ENCODE peak calls at places on chromosomes 13 and 19, in six cellular contexts. S is IMR-90, Z is neuronal stem cell, N is mesenchymal stem cell, W is H1, T is trophoblast cell. K is an unnamed sample.
A peak's percentile ranks its signal among the peaks of the same experiment; 100 is the strongest.

GRCh38 chr13:42487221-42487620 is 86.7 kb upstream of the TNFSF11 start:
- DNase-seq in N (no peak), Z (no peak), S (peak; percentile 21), T (no peak), W (no peak), K (no peak)

GRCh38 chr13:111005808-111006494 is 91.1 kb upstream of the ANKRD10 start:
- DNase-seq in Z (no peak), S (peak; percentile 43), W (no peak), N (no peak), T (no peak), K (no peak)

GRCh38 chr13:97125810-97126738 is 96.1 kb upstream of the MBNL2 start:
- DNase-seq in T (no peak), N (no peak), W (no peak), Z (no peak), S (peak; percentile 39), K (no peak)

GRCh38 chr19:57850553-57851017 is 926 bp downstream of the ZNF587 start:
- DNase-seq in T (peak; percentile 82), S (peak; percentile 31), N (peak; percentile 67), Z (peak; percentile 9), W (no peak), K (peak; percentile 52)

GRCh38 chr19:48933382-48933932 is at the start of gene DHDH:
- DNase-seq in N (peak; percentile 72), T (peak; percentile 98), W (peak; percentile 92), S (peak; percentile 42), Z (peak; percentile 80), K (peak; percentile 97)

GRCh38 chr13:102680842-102681725 is 13.8 kb downstream of the METTL21C start:
- DNase-seq in N (no peak), Z (no peak), S (peak; percentile 30), W (no peak), T (peak; percentile 37), K (no peak)

GRCh38 chr13:112703935-112704633 is 14.2 kb downstream of the ATP11A start:
- DNase-seq in W (no peak), S (no peak), Z (no peak), T (no peak), N (no peak), K (no peak)

GRCh38 chr13:64925284-64925683 is 2304.9 kb downstream of the PCDH9 start:
- DNase-seq in N (peak; percentile 27), W (peak; percentile 9), T (peak; percentile 17), Z (peak; percentile 18), S (peak; percentile 19), K (peak; percentile 75)

GRCh38 chr19:14544977-14545715 is 15.8 kb downstream of the TECR start:
- DNase-seq in T (no peak), N (no peak), S (no peak), Z (no peak), W (no peak), K (no peak)

GRCh38 chr13:79485451-79485850 is 4.5 kb downstream of the NDFIP2 start:
- DNase-seq in N (no peak), S (no peak), W (no peak), T (peak; percentile 64), Z (no peak), K (no peak)

GRCh38 chr19:21028969-21029268 is 8.5 kb downstream of the ZNF430 start:
- DNase-seq in N (no peak), Z (no peak), S (no peak), T (no peak), W (no peak), K (no peak)

GRCh38 chr19:52741951-52742485 is 7.2 kb upstream of the ZNF611 start:
- DNase-seq in T (peak; percentile 87), N (no peak), S (no peak), W (no peak), Z (no peak), K (no peak)

GRCh38 chr13:112990783-112991182 is 21.8 kb downstream of the MCF2L start:
- DNase-seq in Z (no peak), T (peak; percentile 96), W (no peak), N (no peak), S (no peak), K (peak; percentile 79)

GRCh38 chr13:111115841-111116500 is 861 bp downstream of the ARHGEF7 start:
- DNase-seq in S (peak; percentile 87), W (no peak), T (peak; percentile 76), Z (peak; percentile 32), N (peak; percentile 94), K (no peak)

GRCh38 chr13:113044431-113045114 is 61.0 kb upstream of the F7 start:
- DNase-seq in N (no peak), W (no peak), S (no peak), T (no peak), Z (no peak), K (no peak)

GRCh38 chr13:45885194-45885593 is 33.6 kb upstream of the SIAH3 start:
- DNase-seq in N (no peak), S (no peak), W (no peak), Z (no peak), T (no peak), K (no peak)

GRCh38 chr19:45016388-45017314 is 15.4 kb downstream of the RELB start:
- DNase-seq in T (peak; percentile 59), W (no peak), S (peak; percentile 63), Z (peak; percentile 51), N (peak; percentile 76), K (peak; percentile 81)

GRCh38 chr13:39897636-39898035 is 242.2 kb downstream of the COG6 start:
- DNase-seq in N (no peak), T (no peak), Z (no peak), W (no peak), S (peak; percentile 5), K (no peak)

GRCh38 chr19:17854061-17854460 is 5.6 kb upstream of the RPL18A start:
- DNase-seq in N (no peak), S (no peak), W (no peak), T (peak; percentile 85), Z (no peak), K (no peak)

GRCh38 chr13:30133554-30133912 is 173.8 kb downstream of the KATNAL1 start:
- DNase-seq in N (no peak), W (no peak), S (no peak), Z (no peak), T (no peak), K (no peak)

GRCh38 chr13:30134578-30134977 is 172.8 kb downstream of the KATNAL1 start:
- DNase-seq in T (no peak), N (no peak), Z (no peak), W (no peak), S (no peak), K (no peak)

GRCh38 chr13:30135351-30135750 is 172.0 kb downstream of the KATNAL1 start:
- DNase-seq in N (no peak), Z (no peak), W (no peak), T (no peak), S (no peak), K (no peak)

GRCh38 chr13:30132623-30133553 is 174.5 kb downstream of the KATNAL1 start:
- DNase-seq in Z (peak; percentile 94), T (peak; percentile 98), S (peak; percentile 89), W (peak; percentile 93), N (peak; percentile 90), K (peak; percentile 97)

GRCh38 chr13:30133976-30134375 is 173.4 kb downstream of the KATNAL1 start:
- DNase-seq in Z (no peak), W (no peak), S (no peak), T (no peak), N (peak; percentile 81), K (no peak)
- H4K91ac ChIP-seq in Z (no peak overlapping the region), W (no peak overlapping the region), S (no peak overlapping the region), T (peak overlapping the region; percentile 93), N (no peak overlapping the region), K (no peak overlapping the region)

GRCh38 chr19:903266-903797 is 9.7 kb downstream of the R3HDM4 start:
- DNase-seq in N (no peak), S (peak; percentile 19), Z (no peak), T (no peak), W (no peak), K (no peak)
- H4K91ac ChIP-seq in N (no peak overlapping the region), S (no peak overlapping the region), Z (no peak overlapping the region), T (no peak overlapping the region), W (no peak overlapping the region), K (no peak overlapping the region)

GRCh38 chr13:66074018-66074615 is 1156.0 kb downstream of the PCDH9 start:
- DNase-seq in T (peak; percentile 87), Z (no peak), S (no peak), N (no peak), W (no peak), K (no peak)

GRCh38 chr13:66068683-66069082 is 1161.5 kb downstream of the PCDH9 start:
- DNase-seq in N (no peak), S (no peak), Z (no peak), T (no peak), W (no peak), K (no peak)

GRCh38 chr13:66071608-66072007 is 1158.5 kb downstream of the PCDH9 start:
- DNase-seq in N (no peak), W (no peak), T (no peak), Z (no peak), S (no peak), K (no peak)

GRCh38 chr13:66071018-66071417 is 1159.1 kb downstream of the PCDH9 start:
- DNase-seq in N (no peak), S (no peak), W (no peak), Z (no peak), T (no peak), K (no peak)

DNA sequence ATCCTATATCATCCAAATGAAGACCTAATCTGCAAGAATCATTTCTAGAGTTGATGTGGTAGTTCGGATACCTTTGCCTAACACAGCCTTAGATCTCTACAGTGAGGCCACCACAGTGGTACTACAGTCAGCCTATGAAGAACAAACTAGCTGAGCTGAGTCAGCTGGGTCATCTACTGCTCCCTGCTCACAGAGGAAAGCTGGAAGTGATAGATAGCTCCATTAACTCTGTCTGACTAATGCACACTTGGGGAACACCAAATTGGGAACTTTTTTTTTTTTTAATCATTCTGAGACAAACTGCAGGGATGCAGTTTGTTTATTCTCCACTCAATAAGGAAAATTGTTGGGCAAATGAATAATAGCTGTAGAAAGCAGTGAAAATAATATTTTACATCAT is 1160.6 kb downstream of the PCDH9 start:
- DNase-seq in W (no peak), Z (no peak), N (peak; percentile 18), S (peak; percentile 29), T (no peak), K (no peak)
- H4K91ac ChIP-seq in W (no peak overlapping the region), Z (no peak overlapping the region), N (no peak overlapping the region), S (no peak overlapping the region), T (no peak overlapping the region), K (no peak overlapping the region)

GRCh38 chr19:8086849-8087248 is 34.3 kb downstream of the CCL25 start:
- DNase-seq in W (no peak), S (no peak), N (no peak), T (no peak), Z (no peak), K (no peak)

GRCh38 chr19:8089664-8090601 is 37.4 kb downstream of the CCL25 start:
- DNase-seq in T (no peak), W (no peak), S (no peak), Z (no peak), N (no peak), K (no peak)

GRCh38 chr19:8088752-8089663 is 36.4 kb downstream of the CCL25 start:
- DNase-seq in W (no peak), Z (no peak), T (peak; percentile 4), N (no peak), S (no peak), K (no peak)

GRCh38 chr19:8085606-8086464 is 33.3 kb downstream of the CCL25 start:
- DNase-seq in N (no peak), S (no peak), Z (peak; percentile 41), T (peak; percentile 9), W (no peak), K (no peak)

DNA sequence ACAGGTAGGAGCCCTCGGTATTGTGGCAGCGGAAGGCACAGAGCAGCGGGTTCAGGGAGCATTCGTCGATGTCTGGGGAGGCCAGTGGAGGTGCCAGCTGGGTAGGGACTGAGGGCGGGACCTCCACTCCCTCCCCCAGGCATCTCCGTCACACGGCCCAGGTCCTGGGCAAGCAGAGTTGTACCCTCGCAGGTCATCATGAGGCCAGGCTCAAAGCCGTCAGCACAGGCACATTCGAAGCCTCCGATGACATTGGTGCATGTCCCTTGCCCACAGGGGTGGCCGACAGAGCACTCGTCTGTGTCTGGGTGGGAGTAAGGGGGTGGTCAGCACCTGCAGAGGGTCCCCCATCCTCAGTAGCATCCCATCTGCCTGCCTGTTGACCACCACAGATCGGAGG is 35.3 kb downstream of the CCL25 start:
- DNase-seq in T (no peak), Z (no peak), N (no peak), S (no peak), W (no peak), K (no peak)
- H4K91ac ChIP-seq in T (no peak overlapping the region), Z (no peak overlapping the region), N (no peak overlapping the region), S (no peak overlapping the region), W (no peak overlapping the region), K (no peak overlapping the region)